ENCODE peak calls at places on chromosome 22, in ten cellular contexts. M, Y, K, D, P, C, H, S, N and W are unnamed samples.

GRCh38 chr22:37164535-37164887 is 14.8 kb upstream of the IL2RB start:
- DNase-seq in H (no peak), M (no peak), K (no peak), P (no peak), Y (no peak), S (no peak), C (no peak), N (no peak), D (no peak), W (no peak)

GRCh38 chr22:42294034-42294985 is 23.9 kb upstream of the TCF20 start:
- DNase-seq in K (peak), D (no peak), H (peak), P (peak), C (peak), N (peak), M (peak), Y (no peak), S (no peak), W (peak)

GRCh38 chr22:24146791-24147353 is 34.4 kb upstream of the SUSD2 start:
- DNase-seq in K (peak), H (peak), C (peak), Y (no peak), P (peak), S (no peak), N (no peak), M (no peak), D (no peak), W (peak)

GRCh38 chr22:43860126-43860525 is 2.2 kb downstream of the SULT4A1 start:
- DNase-seq in K (no peak), H (no peak), N (peak), P (no peak), S (no peak), C (no peak), Y (no peak), M (no peak), D (no peak), W (no peak)

GRCh38 chr22:26615149-26615548 is 2.7 kb downstream of the CRYBB1 start:
- DNase-seq in D (no peak), M (no peak), P (no peak), K (no peak), Y (no peak), S (no peak), N (no peak), C (no peak), H (no peak), W (no peak)

GRCh38 chr22:23915230-23915754 is 21.1 kb downstream of the MIF start:
- DNase-seq in N (no peak), P (no peak), K (no peak), M (no peak), S (no peak), H (no peak), D (no peak), Y (no peak), C (no peak), W (no peak)

GRCh38 chr22:30841264-30841663 is 127.3 kb downstream of the MORC2 start:
- DNase-seq in S (no peak), D (no peak), K (no peak), N (no peak), M (peak), P (no peak), C (no peak), Y (no peak), H (peak), W (peak)

GRCh38 chr22:29716814-29717213 is 3.0 kb upstream of the CABP7 start:
- DNase-seq in S (no peak), M (no peak), C (peak), H (peak), N (peak), P (peak), D (no peak), K (peak), Y (peak), W (peak)

GRCh38 chr22:47564651-47565050 is 802.2 kb downstream of the TBC1D22A start:
- DNase-seq in P (no peak), H (no peak), N (no peak), D (no peak), K (no peak), Y (no peak), C (no peak), S (no peak), M (no peak), W (no peak)

GRCh38 chr22:23073506-23074229 is 3.3 kb downstream of the GNAZ start:
- DNase-seq in Y (no peak), N (peak), M (no peak), D (no peak), S (peak), K (no peak), H (no peak), P (peak), C (no peak), W (no peak)

GRCh38 chr22:27250418-27250817 is 551.1 kb downstream of the MN1 start:
- DNase-seq in Y (no peak), S (no peak), D (no peak), H (no peak), C (no peak), M (no peak), P (no peak), N (no peak), K (no peak), W (no peak)

GRCh38 chr22:50031189-50032091 is 18.9 kb upstream of the IL17REL start:
- DNase-seq in P (no peak), C (no peak), M (no peak), D (no peak), K (no peak), Y (no peak), N (peak), S (no peak), H (no peak), W (no peak)